ENCODE peak calls at places on chromosomes 16 and 17, in four cellular contexts. P is KBM-7, L is AML-193, B is lower leg skin. Y is an unnamed sample.

GRCh38 chr17:16872836-16873653 is 98.9 kb downstream of the TNFRSF13B start:
- DNase-seq in P (peak), L (peak), B (peak), Y (peak)

GRCh38 chr17:78998311-78999055 is 11.1 kb downstream of the CANT1 start:
- DNase-seq in P (no peak), L (no peak), B (peak), Y (peak)

GRCh38 chr17:76537288-76537577 is 276 bp downstream of the CYGB start:
- DNase-seq in P (no peak), L (no peak), B (no peak), Y (no peak)

GRCh38 chr17:7141824-7142223 is 27.2 kb upstream of the ASGR2 start:
- DNase-seq in P (no peak), L (no peak), B (no peak), Y (peak)

GRCh38 chr17:58630883-58631522 is 60.8 kb downstream of the TEX14 start:
- DNase-seq in P (no peak), L (no peak), B (no peak), Y (no peak)

GRCh38 chr17:8927395-8927794 is 38.1 kb downstream of the PIK3R5 start:
- DNase-seq in P (no peak), L (no peak), B (no peak), Y (no peak)

GRCh38 chr17:75131278-75132017 is at the start of gene NT5C:
- DNase-seq in P (peak), L (peak), B (peak), Y (peak)

GRCh38 chr16:50267151-50267631 is 840 bp downstream of the ADCY7 start:
- DNase-seq in P (no peak), L (no peak), B (no peak), Y (no peak)

GRCh38 chr17:39270923-39271322 is 45.2 kb upstream of the STAC2 start:
- DNase-seq in P (peak), L (peak), B (no peak), Y (no peak)

GRCh38 chr16:27980919-27981670 is 82.4 kb downstream of the GSG1L start:
- DNase-seq in P (no peak), L (no peak), B (peak), Y (no peak)

GRCh38 chr17:38925263-38925995 is at the start of gene LASP1NB:
- DNase-seq in P (no peak), L (no peak), B (peak), Y (no peak)

GRCh38 chr16:64364894-64365293 is 757.0 kb downstream of the CDH11 start:
- DNase-seq in P (no peak), L (no peak), B (no peak), Y (no peak)

GRCh38 chr17:67289174-67289876 is 44.3 kb upstream of the HELZ start:
- DNase-seq in P (no peak), L (no peak), B (peak), Y (peak)

GRCh38 chr16:47519996-47520679 is 59.0 kb downstream of the PHKB start:
- DNase-seq in P (no peak), L (no peak), B (no peak), Y (no peak)

GRCh38 chr16:74837056-74837455 is 62.4 kb upstream of the FA2H start:
- DNase-seq in P (no peak), L (no peak), B (no peak), Y (no peak)

GRCh38 chr16:24253192-24253591 is 2.9 kb upstream of the CACNG3 start:
- DNase-seq in P (peak), L (peak), B (no peak), Y (peak)

GRCh38 chr16:15986261-15986660 is 36.8 kb downstream of the ABCC1 start:
- DNase-seq in P (no peak), L (no peak), B (no peak), Y (no peak)

GRCh38 chr16:67301080-67301757 is 21.9 kb downstream of the PLEKHG4 start:
- DNase-seq in P (no peak), L (no peak), B (peak), Y (no peak)

GRCh38 chr16:1724491-1724890 is 18.5 kb downstream of the MAPK8IP3 start:
- DNase-seq in P (no peak), L (no peak), B (no peak), Y (no peak)

GRCh38 chr17:81578561-81579225 is 26.5 kb upstream of the FAAP100 start:
- DNase-seq in P (peak), L (no peak), B (no peak), Y (no peak)

GRCh38 chr17:32120086-32120485 is 22.2 kb upstream of the RHOT1 start:
- DNase-seq in P (no peak), L (no peak), B (peak), Y (no peak)

GRCh38 chr17:66455022-66455547 is 152.7 kb downstream of the PRKCA start:
- DNase-seq in P (no peak), L (no peak), B (no peak), Y (no peak)

Y was measured in small intestine.